ENCODE peak calls at places on chromosomes 1 and 21, in ten cellular contexts. I, O, G, U, C, F, B, J, X and A are unnamed samples.

GRCh38 chr1:186374313-186375151 is 521 bp downstream of the TPR start:
- DNase-seq in G (peak), J (no peak), U (no peak), F (peak), X (peak), O (no peak), I (peak), C (no peak), B (peak), A (no peak)

GRCh38 chr21:15729346-15729673 is 472 bp upstream of the USP25 start:
- DNase-seq in F (no peak), G (no peak), U (no peak), J (no peak), X (no peak), O (no peak), B (no peak), C (no peak), I (no peak), A (no peak)

GRCh38 chr1:171788696-171789095 is 7.2 kb downstream of the METTL13 start:
- DNase-seq in G (peak), C (no peak), X (no peak), U (no peak), F (no peak), O (no peak), I (no peak), J (peak), B (no peak), A (peak)

GRCh38 chr1:97071163-97071562 is 349.6 kb downstream of the PTBP2 start:
- DNase-seq in X (no peak), B (no peak), C (no peak), G (no peak), U (no peak), I (no peak), O (no peak), F (no peak), J (no peak), A (no peak)

GRCh38 chr1:22414244-22414751 is 37.4 kb upstream of the ZBTB40 start:
- DNase-seq in X (peak), B (no peak), U (no peak), I (no peak), F (no peak), J (no peak), O (no peak), C (no peak), G (no peak), A (no peak)

GRCh38 chr1:70503358-70503757 is 92.3 kb downstream of the CTH start:
- DNase-seq in O (no peak), C (no peak), J (no peak), F (no peak), I (no peak), B (no peak), G (peak), U (no peak), X (no peak), A (no peak)

GRCh38 chr1:225479341-225479740 is 51.5 kb upstream of the LBR start:
- DNase-seq in O (no peak), I (no peak), X (no peak), C (no peak), F (no peak), J (no peak), B (no peak), U (no peak), G (no peak), A (no peak)

GRCh38 chr1:55539652-55540512 is 324.7 kb upstream of the USP24 start:
- DNase-seq in B (no peak), U (no peak), X (no peak), I (no peak), G (no peak), F (no peak), J (no peak), C (no peak), O (no peak), A (no peak)

GRCh38 chr1:2582401-2582800 is 4.2 kb upstream of the PRXL2B start:
- DNase-seq in G (no peak), F (no peak), B (no peak), O (no peak), U (no peak), J (no peak), C (no peak), I (no peak), X (no peak), A (no peak)